ENCODE peak calls at places on chromosomes 5 and 9, in four cellular contexts. E, M, O and A are unnamed samples.

GRCh38 chr5:139707445-139708003 is 59.4 kb downstream of the CXXC5 start:
- DNase-seq in O (no peak), M (no peak), E (no peak), A (no peak)

GRCh38 chr5:65338606-65339151 is 143.0 kb downstream of the ADAMTS6 start:
- DNase-seq in O (no peak), M (no peak), E (peak), A (no peak)

GRCh38 chr9:72048850-72049249 is 11.6 kb downstream of the C9orf57 start:
- DNase-seq in E (peak), O (no peak), M (no peak), A (no peak)

GRCh38 chr5:133331866-133332731 is 280.2 kb downstream of the FSTL4 start:
- DNase-seq in M (no peak), E (no peak), O (no peak), A (no peak)

GRCh38 chr9:98706651-98707103 is 2.1 kb downstream of the GABBR2 start:
- DNase-seq in O (no peak), E (peak), M (no peak), A (no peak)

GRCh38 chr5:131814990-131815389 is 18.2 kb upstream of the FNIP1 start:
- DNase-seq in E (peak), M (no peak), O (no peak), A (no peak)

GRCh38 chr9:126703330-126704156 is 89.8 kb downstream of the LMX1B start:
- DNase-seq in M (no peak), O (no peak), E (no peak), A (peak)

GRCh38 chr5:172731286-172732073 is 39.5 kb downstream of the DUSP1 start:
- DNase-seq in M (peak), E (peak), O (no peak), A (no peak)

GRCh38 chr5:150114102-150114641 is 27.8 kb upstream of the CSF1R start:
- DNase-seq in O (no peak), M (no peak), E (no peak), A (no peak)

GRCh38 chr5:37847978-37848425 is 8.2 kb upstream of the GDNF start:
- DNase-seq in O (peak), E (peak), M (no peak), A (no peak)

GRCh38 chr5:172901012-172901780 is 58.0 kb upstream of the RPL26L1 start:
- DNase-seq in E (peak), O (no peak), M (no peak), A (peak)

GRCh38 chr9:128972956-128973355 is 25.5 kb downstream of the NUP188 start:
- DNase-seq in O (no peak), E (peak), M (no peak), A (no peak)

GRCh38 chr5:30607301-30607700 is 586.2 kb upstream of the CDH6 start:
- DNase-seq in O (peak), E (no peak), M (no peak), A (no peak)

GRCh38 chr5:130808691-130809090 is 356.4 kb downstream of the HINT1 start:
- DNase-seq in O (no peak), M (no peak), E (no peak), A (no peak)

GRCh38 chr5:141883184-141883947 is 5.2 kb upstream of the PCDH1 start:
- DNase-seq in O (no peak), M (peak), E (no peak), A (no peak)

GRCh38 chr5:66972004-66972403 is 224.6 kb downstream of the CD180 start:
- DNase-seq in E (no peak), M (no peak), O (no peak), A (no peak)

GRCh38 chr5:111748304-111748763 is 8.7 kb downstream of the NREP start:
- DNase-seq in O (no peak), M (no peak), E (peak), A (no peak)

GRCh38 chr5:168651654-168652053 is 72.5 kb upstream of the PANK3 start:
- DNase-seq in M (no peak), E (peak), O (no peak), A (no peak)

GRCh38 chr9:84556556-84556955 is 113.0 kb upstream of the NTRK2 start:
- DNase-seq in M (no peak), E (no peak), O (no peak), A (no peak)

GRCh38 chr9:89872913-89873707 is 268.3 kb downstream of the GADD45G start:
- DNase-seq in E (no peak), M (no peak), O (no peak), A (peak)

GRCh38 chr5:36558652-36559051 is 47.8 kb upstream of the SLC1A3 start:
- DNase-seq in M (no peak), O (no peak), E (no peak), A (no peak)

GRCh38 chr9:26163931-26164330 is 485.7 kb upstream of the TUSC1 start:
- DNase-seq in M (no peak), O (no peak), E (no peak), A (no peak)

GRCh38 chr5:10222326-10222725 is 27.4 kb downstream of the ATPSCKMT start:
- DNase-seq in O (no peak), M (no peak), E (no peak), A (no peak)

GRCh38 chr9:2179557-2179956 is 164.4 kb downstream of the SMARCA2 start:
- DNase-seq in O (no peak), M (no peak), E (no peak), A (no peak)

GRCh38 chr9:95211028-95211427 is 106.5 kb downstream of the FANCC start:
- DNase-seq in O (no peak), M (no peak), E (no peak), A (no peak)

GRCh38 chr5:1161832-1162229 is 39.6 kb upstream of the SLC6A19 start:
- DNase-seq in M (no peak), O (peak), E (no peak), A (no peak)

GRCh38 chr9:116154334-116154975 is 864 bp downstream of the PAPPA start:
- DNase-seq in E (no peak), O (no peak), M (no peak), A (no peak)

GRCh38 chr9:135898634-135899407 is 8.5 kb downstream of the CAMSAP1 start:
- DNase-seq in O (no peak), M (no peak), E (peak), A (peak)

GRCh38 chr5:168528521-168529360 is at the start of gene FBLL1:
- DNase-seq in O (peak), E (peak), M (no peak), A (no peak)

GRCh38 chr5:14497276-14497675 is 84.3 kb upstream of the OTULINL start:
- DNase-seq in M (no peak), O (no peak), E (no peak), A (no peak)

GRCh38 chr5:54794437-54794970 is 190.9 kb downstream of the ESM1 start:
- DNase-seq in E (no peak), O (no peak), M (no peak), A (no peak)

GRCh38 chr5:176614805-176615478 is 5.0 kb upstream of the GPRIN1 start:
- DNase-seq in O (no peak), E (peak), M (no peak), A (no peak)

GRCh38 chr5:156778139-156778696 is 71.9 kb upstream of the PPP1R2B start:
- DNase-seq in M (no peak), O (no peak), E (no peak), A (no peak)

GRCh38 chr9:35548571-35548970 is 56.5 kb upstream of the TESK1 start:
- DNase-seq in O (no peak), M (no peak), E (no peak), A (no peak)

GRCh38 chr5:150301901-150302300 is 804 bp downstream of the ARSI start:
- DNase-seq in M (no peak), O (no peak), E (no peak), A (no peak)

GRCh38 chr5:6003040-6003825 is 375.1 kb downstream of the MED10 start:
- DNase-seq in M (no peak), E (no peak), O (no peak), A (no peak)